ENCODE peak calls at places on chromosomes 13 and 19, in five cellular contexts. H is HCT116, P is GM12878, Y is K562, J is HepG2. V is an unnamed sample.

GRCh38 chr13:27496006-27496405 is 45.6 kb upstream of the MTIF3 start:
- DNase-seq in P (no peak), J (no peak), H (no peak), Y (no peak), V (no peak)

GRCh38 chr19:39342647-39343305 is 555 bp downstream of the SAMD4B start:
- DNase-seq in J (no peak), H (no peak), P (no peak), Y (no peak), V (no peak)

GRCh38 chr13:89865331-89865833 is 1482.1 kb upstream of the MIR17HG start:
- DNase-seq in J (no peak), P (no peak), Y (no peak), H (no peak), V (no peak)

GRCh38 chr13:51636349-51636890 is 52.2 kb downstream of the WDFY2 start:
- DNase-seq in J (peak), H (no peak), Y (no peak), P (no peak), V (no peak)

GRCh38 chr13:23547000-23547590 is 23.1 kb upstream of the TNFRSF19 start:
- DNase-seq in P (no peak), J (no peak), H (no peak), Y (no peak), V (no peak)

GRCh38 chr19:42287017-42287825 is 14.7 kb upstream of the PRR19 start:
- DNase-seq in J (no peak), Y (no peak), H (no peak), P (no peak), V (no peak)

GRCh38 chr19:33778089-33778791 is 18.4 kb upstream of the KCTD15 start:
- DNase-seq in H (no peak), Y (peak), P (peak), J (peak), V (peak)

GRCh38 chr19:17766543-17767131 is 15.4 kb downstream of the FCHO1 start:
- DNase-seq in J (peak), Y (peak), H (peak), P (no peak), V (peak)

GRCh38 chr13:27007166-27007565 is 164.4 kb downstream of the USP12 start:
- DNase-seq in J (no peak), H (no peak), P (no peak), Y (no peak), V (no peak)

GRCh38 chr13:68888832-68889231 is 1218.8 kb upstream of the ATXN8OS start:
- DNase-seq in J (no peak), Y (peak), P (no peak), H (peak), V (no peak)

GRCh38 chr19:6774821-6775707 is 2.6 kb downstream of the VAV1 start:
- DNase-seq in Y (no peak), J (no peak), H (no peak), P (no peak), V (no peak)

GRCh38 chr19:44839272-44839671 is 6.8 kb upstream of the NECTIN2 start:
- DNase-seq in J (no peak), Y (no peak), H (no peak), P (no peak), V (no peak)

GRCh38 chr19:29264897-29265296 is 51.9 kb upstream of the UQCRFS1 start:
- DNase-seq in J (no peak), Y (no peak), H (no peak), P (no peak), V (no peak)

GRCh38 chr19:39363909-39364457 is 21.8 kb downstream of the SAMD4B start:
- DNase-seq in P (no peak), H (no peak), Y (no peak), J (no peak), V (no peak)

GRCh38 chr19:3350014-3350663 is 16.2 kb upstream of the NFIC start:
- DNase-seq in H (no peak), Y (no peak), P (no peak), J (peak), V (no peak)

GRCh38 chr19:17394891-17395415 is 957 bp upstream of the CCDC194 start:
- DNase-seq in H (peak), J (no peak), Y (peak), P (no peak), V (peak)

GRCh38 chr13:26971990-26972888 is 199.4 kb downstream of the USP12 start:
- DNase-seq in H (peak), J (peak), Y (peak), P (no peak), V (no peak)

GRCh38 chr13:50081106-50081898 is 66.1 kb downstream of the KCNRG start:
- DNase-seq in P (no peak), H (no peak), J (no peak), Y (peak), V (peak)

GRCh38 chr13:29733069-29733700 is 117.2 kb downstream of the UBL3 start:
- DNase-seq in Y (peak), P (no peak), H (no peak), J (no peak), V (no peak)

GRCh38 chr13:79723462-79724116 is 242.6 kb downstream of the NDFIP2 start:
- DNase-seq in J (peak), P (no peak), H (no peak), Y (no peak), V (no peak)

GRCh38 chr13:20901668-20902437 is 693 bp downstream of the XPO4 start:
- DNase-seq in J (peak), Y (peak), P (no peak), H (peak), V (peak)

GRCh38 chr19:20423381-20424207 is 142.0 kb downstream of the ZNF737 start:
- DNase-seq in H (no peak), P (no peak), Y (peak), J (no peak), V (no peak)

GRCh38 chr19:3123088-3123721 is 12.6 kb upstream of the GNA15 start:
- DNase-seq in J (no peak), P (no peak), Y (no peak), H (no peak), V (no peak)

GRCh38 chr19:10468133-10468532 is 35.0 kb downstream of the KEAP1 start:
- DNase-seq in P (no peak), Y (no peak), H (no peak), J (no peak), V (no peak)

GRCh38 chr13:49636705-49637104 is 8.4 kb downstream of the ARL11 start:
- DNase-seq in Y (peak), J (no peak), H (no peak), P (no peak), V (no peak)

GRCh38 chr13:114104626-114105350 is 27.6 kb downstream of the RASA3 start:
- DNase-seq in Y (no peak), P (no peak), H (no peak), J (no peak), V (no peak)

GRCh38 chr19:49362048-49362925 is at the start of gene TEAD2:
- DNase-seq in H (no peak), P (no peak), J (peak), Y (peak), V (peak)
- TF ChIP-seq REST in H (no peak), P (no peak), J (no peak), Y (no peak), V (no peak)

GRCh38 chr13:42597505-42597904 is 23.6 kb downstream of the TNFSF11 start:
- DNase-seq in P (no peak), H (no peak), Y (no peak), J (no peak), V (no peak)

GRCh38 chr13:42600943-42601342 is 27.0 kb downstream of the TNFSF11 start:
- DNase-seq in Y (no peak), P (no peak), H (no peak), J (no peak), V (no peak)

DNA sequence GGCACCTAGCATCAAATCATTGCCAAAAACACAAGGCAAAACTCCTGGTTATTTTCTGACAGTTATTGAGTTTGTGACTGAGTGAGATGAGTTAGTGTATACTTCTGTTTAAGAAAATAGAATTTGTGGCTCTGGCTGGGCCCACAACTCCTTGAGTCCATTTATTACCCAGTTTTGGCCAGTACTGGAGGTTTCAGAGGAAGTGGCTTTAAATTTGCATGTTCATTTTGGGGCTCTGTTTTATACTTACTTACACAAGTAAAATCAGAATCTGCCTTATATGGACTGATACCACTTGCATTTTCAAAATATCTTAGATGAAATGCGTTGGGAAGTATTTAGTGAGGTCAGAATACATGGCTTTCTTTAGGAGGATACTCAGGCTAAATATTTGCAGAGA is 29.0 kb downstream of the TNFSF11 start:
- DNase-seq in P (peak), J (no peak), H (no peak), Y (no peak), V (no peak)
- TF ChIP-seq CEBPB in P (no peak), J (no peak), H (no peak), Y (no peak), V (no peak)

GRCh38 chr13:106140476-106140875 is 395.0 kb downstream of the EFNB2 start:
- DNase-seq in P (no peak), H (no peak), J (no peak), Y (no peak), V (no peak)

GRCh38 chr13:106145070-106145469 is 390.4 kb downstream of the EFNB2 start:
- DNase-seq in P (no peak), J (no peak), Y (no peak), H (no peak), V (no peak)

GRCh38 chr13:106143930-106144709 is 391.3 kb downstream of the EFNB2 start:
- DNase-seq in J (no peak), Y (no peak), H (peak), P (no peak), V (no peak)

GRCh38 chr13:106145997-106146864 is 389.2 kb downstream of the EFNB2 start:
- DNase-seq in Y (no peak), P (no peak), H (no peak), J (no peak), V (no peak)

DNA sequence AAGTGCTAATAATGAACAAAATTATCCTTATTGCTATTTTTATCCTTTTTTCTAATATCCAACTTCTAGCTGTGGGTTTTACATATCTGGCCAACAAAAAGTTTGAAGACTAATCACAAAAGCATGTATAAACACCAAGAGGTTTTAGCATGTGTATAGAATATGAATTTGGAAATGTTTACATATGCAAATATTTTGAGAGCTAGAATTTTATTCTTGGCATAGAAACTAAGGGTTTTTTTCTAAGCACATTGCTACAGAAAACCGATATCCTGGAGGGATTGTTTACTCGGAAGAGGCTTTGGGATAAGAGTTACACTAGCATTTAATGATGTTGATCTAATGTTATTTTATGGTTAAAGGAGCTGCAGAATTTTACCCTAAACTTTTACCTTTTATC is 392.1 kb downstream of the EFNB2 start:
- DNase-seq in P (no peak), Y (no peak), H (no peak), J (no peak), V (no peak)
- TF ChIP-seq REST in P (no peak), Y (no peak), H (no peak), J (no peak), V (no peak)

GRCh38 chr13:58048670-58049069 is 417.1 kb downstream of the PCDH17 start:
- DNase-seq in H (no peak), Y (no peak), P (no peak), J (no peak), V (no peak)

GRCh38 chr13:58043971-58044370 is 412.4 kb downstream of the PCDH17 start:
- DNase-seq in Y (no peak), H (no peak), J (no peak), P (no peak), V (no peak)
- TF ChIP-seq CEBPB in Y (no peak), H (no peak), J (no peak), P (no peak), V (no peak)

GRCh38 chr13:99371956-99372355 is 64.8 kb upstream of the GPR183 start:
- DNase-seq in H (no peak), Y (no peak), J (no peak), P (no peak), V (no peak)
- TF ChIP-seq REST in H (no peak), Y (no peak), J (no peak), P (no peak), V (no peak)